ENCODE peak calls at places on chromosomes 12 and 14, in eight cellular contexts. H is A549, W is tibial nerve, D is sigmoid colon, G is transverse colon, O is ovary, F is SK-N-SH, N is GM12878. Z is an unnamed sample.

GRCh38 chr12:120874547-120875245 is 29.5 kb downstream of the SPPL3 start:
- DNase-seq in H (no peak), O (no peak), F (no peak), G (no peak), W (no peak), D (no peak), N (no peak), Z (no peak)

GRCh38 chr12:26719852-26720251 is 113.1 kb downstream of the ITPR2 start:
- DNase-seq in H (no peak), O (no peak), D (no peak), N (no peak), W (no peak), G (no peak), F (no peak), Z (no peak)

GRCh38 chr14:89986475-89986874 is 30.7 kb downstream of the TDP1 start:
- DNase-seq in O (no peak), W (no peak), G (no peak), H (no peak), N (no peak), D (no peak), F (no peak), Z (no peak)

GRCh38 chr12:65313704-65314317 is 35.3 kb downstream of the MSRB3 start:
- DNase-seq in N (no peak), O (no peak), H (peak), D (no peak), F (no peak), W (no peak), G (no peak), Z (no peak)

GRCh38 chr14:33754264-33754663 is 196.6 kb downstream of the EGLN3 start:
- DNase-seq in N (no peak), D (no peak), W (no peak), H (no peak), G (no peak), F (no peak), O (no peak), Z (no peak)

GRCh38 chr14:20630340-20631022 is 11.0 kb downstream of the OR6S1 start:
- DNase-seq in F (no peak), W (no peak), G (peak), H (peak), D (no peak), O (peak), N (no peak), Z (no peak)

GRCh38 chr14:81275995-81276698 is 55.4 kb upstream of the GTF2A1 start:
- DNase-seq in O (no peak), G (no peak), N (no peak), F (no peak), W (no peak), H (no peak), D (no peak), Z (no peak)

GRCh38 chr14:80428171-80428570 is 216.9 kb upstream of the DIO2 start:
- DNase-seq in F (no peak), N (no peak), D (no peak), O (no peak), W (no peak), G (no peak), H (no peak), Z (no peak)

GRCh38 chr12:13652105-13652504 is 329.3 kb downstream of the GRIN2B start:
- DNase-seq in D (no peak), F (no peak), N (no peak), O (no peak), G (no peak), W (no peak), H (no peak), Z (no peak)

GRCh38 chr12:26212356-26212755 is 17.0 kb downstream of the SSPN start:
- DNase-seq in H (no peak), F (no peak), G (no peak), D (no peak), N (no peak), O (no peak), W (no peak), Z (no peak)

GRCh38 chr14:88325883-88326282 is 2.8 kb upstream of the KCNK10 start:
- DNase-seq in F (no peak), W (no peak), N (no peak), O (no peak), D (no peak), G (no peak), H (no peak), Z (no peak)
- H3K4me3 ChIP-seq in F (no peak), W (no peak), N (no peak), O (no peak), D (no peak), G (no peak), H (no peak), Z (no peak)

GRCh38 chr12:57817261-57817989 is 1.1 kb downstream of the AVIL start:
- DNase-seq in N (no peak), H (no peak), O (no peak), F (no peak), W (no peak), D (no peak), G (peak), Z (no peak)

GRCh38 chr12:57815177-57816000 is 3.1 kb downstream of the AVIL start:
- DNase-seq in W (no peak), H (peak), D (no peak), N (no peak), F (peak), O (no peak), G (no peak), Z (no peak)

GRCh38 chr12:57813971-57814771 is 4.4 kb downstream of the AVIL start:
- DNase-seq in O (peak), H (no peak), N (no peak), F (peak), W (no peak), G (no peak), D (no peak), Z (no peak)

GRCh38 chr12:57816855-57817151 is 1.7 kb downstream of the AVIL start:
- DNase-seq in H (no peak), W (no peak), O (no peak), D (peak), F (no peak), N (no peak), G (peak), Z (no peak)

DNA sequence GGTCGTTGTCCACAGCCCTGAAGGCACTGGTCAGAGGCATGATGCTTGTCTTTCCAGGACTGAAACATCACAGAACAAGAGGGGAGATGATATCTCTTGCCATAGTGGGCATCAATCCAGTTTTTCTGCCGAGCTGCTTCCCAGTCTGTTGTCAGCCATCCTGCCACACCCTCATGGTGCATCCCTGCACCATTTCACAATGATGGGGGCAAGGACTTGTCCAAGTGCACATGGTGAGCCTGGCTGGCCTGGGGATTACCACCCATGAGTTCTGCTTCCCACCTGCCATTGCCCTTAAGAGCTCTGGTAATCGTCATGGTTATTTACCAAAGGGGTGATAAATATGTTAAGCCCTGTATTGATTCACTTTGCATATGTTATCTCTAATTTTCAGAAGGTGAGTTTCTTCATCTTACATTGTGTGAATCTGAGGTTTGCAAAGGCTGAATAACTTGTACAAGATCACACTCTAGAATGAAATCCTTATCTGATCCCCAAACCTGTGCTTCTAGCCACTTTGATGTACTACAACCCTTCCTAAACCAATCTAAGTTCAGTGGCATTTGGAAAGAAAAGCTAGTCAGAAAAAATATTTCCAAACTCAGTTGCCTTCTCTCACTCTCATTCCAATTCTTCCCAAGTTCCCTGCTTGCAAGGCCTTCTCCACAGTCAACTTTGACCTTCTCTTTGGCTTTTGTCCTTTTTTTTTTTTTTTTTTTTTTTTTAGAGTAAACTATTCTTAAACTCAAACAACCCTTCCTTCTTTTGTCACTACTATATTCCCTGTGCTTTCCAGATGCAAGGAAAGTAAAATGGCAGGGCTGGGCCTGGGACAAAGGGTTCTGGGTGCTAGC is 2.3 kb downstream of the AVIL start:
- DNase-seq in N (no peak), F (peak), W (no peak), D (no peak), G (no peak), H (no peak), O (no peak), Z (no peak)
- TF ChIP-seq EP300 in N (no peak), F (peak), W (no peak), D (no peak), G (no peak), H (no peak), O (no peak), Z (no peak)

GRCh38 chr12:123950476-123951169 is 22.0 kb downstream of the CCDC92 start:
- DNase-seq in D (no peak), O (no peak), N (no peak), F (no peak), G (no peak), W (no peak), H (no peak), Z (no peak)

GRCh38 chr12:123952037-123952436 is 20.6 kb downstream of the CCDC92 start:
- DNase-seq in G (no peak), O (no peak), H (no peak), F (no peak), N (no peak), W (no peak), D (no peak), Z (no peak)

GRCh38 chr12:123948401-123949117 is 24.1 kb downstream of the CCDC92 start:
- DNase-seq in H (no peak), O (no peak), F (no peak), D (no peak), G (no peak), W (no peak), N (no peak), Z (no peak)

GRCh38 chr12:123949118-123949774 is 23.4 kb downstream of the CCDC92 start:
- DNase-seq in H (no peak), W (no peak), G (no peak), F (no peak), O (no peak), D (no peak), N (no peak), Z (peak)

GRCh38 chr12:123951467-123951866 is 21.2 kb downstream of the CCDC92 start:
- DNase-seq in G (no peak), W (no peak), H (no peak), F (no peak), O (no peak), N (no peak), D (no peak), Z (no peak)
- H3K4me3 ChIP-seq in G (no peak), W (no peak), H (no peak), F (no peak), O (no peak), N (no peak), D (no peak), Z (no peak)

DNA sequence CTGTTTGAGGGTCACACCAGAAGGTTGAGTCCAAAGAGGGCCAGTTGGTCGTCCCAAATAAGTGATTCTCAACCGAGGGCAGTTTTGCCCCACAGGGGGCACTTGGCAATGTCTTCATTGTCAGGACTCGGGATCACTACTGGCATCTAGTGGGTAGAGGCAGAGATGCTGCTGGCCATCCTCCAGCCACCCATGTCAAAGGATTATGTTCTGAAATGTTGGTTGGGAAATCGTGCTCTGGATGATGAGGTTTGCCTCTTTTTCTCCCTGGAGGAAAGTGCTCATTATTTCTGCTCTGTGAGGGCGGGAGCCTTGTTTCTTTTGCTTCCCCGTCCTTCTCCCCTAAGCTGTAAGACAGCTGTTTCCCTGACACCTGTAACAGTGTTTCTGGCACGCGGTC is 3.6 kb downstream of the ZNF839 start:
- DNase-seq in G (peak), D (peak), F (peak), O (peak), H (peak), N (no peak), W (peak), Z (peak)
- TF ChIP-seq EP300 in G (no peak), D (no peak), F (no peak), O (no peak), H (no peak), N (no peak), W (peak), Z (no peak)

GRCh38 chr14:75539562-75540478 is 17.6 kb downstream of the BATF start:
- DNase-seq in D (no peak), H (no peak), F (no peak), G (no peak), N (no peak), W (no peak), O (no peak), Z (no peak)

GRCh38 chr14:75540479-75540851 is 18.2 kb downstream of the BATF start:
- DNase-seq in H (no peak), N (no peak), G (no peak), F (no peak), W (no peak), D (no peak), O (no peak), Z (no peak)

GRCh38 chr14:75542585-75543091 is 20.4 kb downstream of the BATF start:
- DNase-seq in O (no peak), H (no peak), G (peak), N (no peak), D (peak), F (no peak), W (no peak), Z (peak)

GRCh38 chr14:75537071-75537470 is 14.8 kb downstream of the BATF start:
- DNase-seq in D (no peak), O (no peak), H (no peak), N (no peak), F (no peak), W (no peak), G (no peak), Z (no peak)

GRCh38 chr14:75539165-75539561 is 16.9 kb downstream of the BATF start:
- DNase-seq in O (no peak), N (no peak), G (no peak), F (no peak), W (no peak), D (no peak), H (no peak), Z (no peak)
- H3K4me3 ChIP-seq in O (no peak), N (peak), G (no peak), F (no peak), W (no peak), D (no peak), H (no peak), Z (no peak)

GRCh38 chr14:24513009-24513408 is 4.9 kb upstream of the CMA1 start:
- DNase-seq in D (no peak), F (no peak), G (no peak), O (no peak), N (no peak), W (no peak), H (no peak), Z (no peak)
- TF ChIP-seq EP300 in D (no peak), F (no peak), G (no peak), O (no peak), N (no peak), W (no peak), H (no peak), Z (no peak)

GRCh38 chr12:21523148-21523547 is 2.9 kb upstream of the SPX start:
- DNase-seq in D (no peak), F (no peak), O (no peak), N (no peak), H (peak), G (no peak), W (no peak), Z (no peak)

GRCh38 chr12:21528953-21529352 is 2.9 kb downstream of the SPX start:
- DNase-seq in F (no peak), W (no peak), O (no peak), N (no peak), H (no peak), D (no peak), G (no peak), Z (no peak)

GRCh38 chr12:21526721-21527345 is 737 bp downstream of the SPX start:
- DNase-seq in N (no peak), D (no peak), F (no peak), W (no peak), H (no peak), G (no peak), O (no peak), Z (no peak)

GRCh38 chr12:21527451-21528180 is 1.5 kb downstream of the SPX start:
- DNase-seq in W (no peak), H (peak), G (peak), D (peak), F (peak), N (peak), O (peak), Z (no peak)

DNA sequence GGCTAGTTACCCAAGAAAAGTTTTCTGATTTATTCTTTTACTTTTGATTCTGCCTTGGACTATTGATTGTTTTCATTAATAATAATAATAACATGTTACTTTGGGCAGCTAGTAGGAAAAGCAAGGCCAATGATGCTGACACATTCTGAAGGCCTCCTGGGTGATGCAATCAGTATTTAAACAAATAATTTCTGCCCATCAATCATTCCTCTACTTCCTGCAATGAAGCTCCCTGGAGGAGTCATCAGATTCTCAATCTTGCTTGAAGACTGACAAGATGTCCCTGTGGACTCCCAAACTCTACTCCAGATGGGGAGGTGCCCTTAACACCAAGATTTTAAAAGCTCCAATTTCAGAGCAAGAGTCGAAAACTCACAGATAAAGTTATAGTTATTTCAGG is at the start of gene SPX:
- DNase-seq in H (peak), O (no peak), D (no peak), G (no peak), F (no peak), W (no peak), N (no peak), Z (no peak)
- H3K4me3 ChIP-seq in H (peak), O (no peak), D (peak), G (peak), F (no peak), W (peak), N (no peak), Z (peak)

GRCh38 chr14:61148742-61149350 is 132.3 kb downstream of the TMEM30B start:
- DNase-seq in F (no peak), G (no peak), N (no peak), W (no peak), H (no peak), D (no peak), O (no peak), Z (no peak)

GRCh38 chr14:61146896-61147295 is 134.2 kb downstream of the TMEM30B start:
- DNase-seq in H (no peak), D (no peak), N (no peak), W (no peak), O (no peak), F (no peak), G (no peak), Z (no peak)

GRCh38 chr14:61145903-61146411 is 135.2 kb downstream of the TMEM30B start:
- DNase-seq in W (no peak), H (no peak), G (no peak), N (no peak), O (no peak), D (no peak), F (peak), Z (no peak)

GRCh38 chr14:61147898-61148549 is 133.1 kb downstream of the TMEM30B start:
- DNase-seq in W (peak), O (no peak), F (no peak), H (no peak), N (no peak), D (peak), G (no peak), Z (no peak)

DNA sequence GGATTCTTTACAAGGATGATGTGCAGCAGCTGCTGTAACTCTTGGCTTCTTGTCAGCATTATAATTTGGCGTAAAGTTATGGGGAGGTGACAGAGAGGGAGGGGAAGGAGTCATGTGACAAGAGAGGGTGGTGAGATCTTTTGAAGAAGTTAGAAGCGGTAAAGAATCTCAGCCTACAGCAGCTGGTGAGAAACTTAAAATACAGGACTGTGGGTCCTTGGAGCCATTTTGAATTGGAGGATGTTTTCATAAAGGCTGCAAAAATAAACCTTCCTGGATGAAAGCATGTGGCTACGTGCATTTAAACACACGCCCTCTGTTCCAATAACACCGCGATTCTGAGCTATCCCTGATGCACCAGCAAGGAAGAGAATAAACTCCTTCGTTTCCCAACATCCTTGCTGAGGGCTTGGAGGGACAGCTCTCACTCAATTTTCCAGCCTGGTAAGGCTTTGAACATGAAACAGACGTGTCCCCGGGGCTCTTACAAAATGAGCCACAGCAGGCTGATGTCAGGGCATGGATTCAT is 133.7 kb downstream of the TMEM30B start:
- DNase-seq in G (no peak), F (no peak), N (no peak), D (no peak), H (no peak), O (no peak), W (no peak), Z (no peak)
- TF ChIP-seq EP300 in G (no peak), F (no peak), N (no peak), D (no peak), H (no peak), O (no peak), W (no peak), Z (no peak)

DNA sequence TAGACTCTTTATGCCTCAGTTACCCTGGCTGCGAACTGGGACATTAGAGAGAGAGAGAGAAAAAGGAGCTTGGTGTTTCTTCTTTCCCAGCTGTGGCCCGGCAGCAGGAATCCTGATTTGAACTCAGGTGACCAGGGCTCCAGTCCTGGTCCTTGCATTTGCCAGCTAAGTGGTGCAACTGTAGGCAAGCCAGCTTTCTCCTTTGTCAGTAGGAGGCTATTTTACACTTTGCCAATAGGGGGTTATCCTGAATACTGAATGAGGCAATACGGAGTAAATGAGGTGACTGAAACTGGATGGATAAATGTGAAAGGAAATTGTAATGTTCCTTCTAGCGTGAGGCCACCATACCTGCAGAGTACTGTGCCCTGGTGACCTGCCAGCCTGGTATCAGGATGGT is 27.8 kb downstream of the KCNA5 start:
- DNase-seq in N (no peak), F (no peak), H (no peak), W (no peak), G (no peak), D (no peak), O (no peak), Z (no peak)
- H3K4me3 ChIP-seq in N (no peak), F (no peak), H (no peak), W (no peak), G (no peak), D (no peak), O (no peak), Z (no peak)